ENCODE peak calls at places on chromosomes 1 and 21, in four cellular contexts. X is posterior cingulate gyrus; J is occipital lobe; M is activated naive CD4-positive, alpha-beta T cell treated with Interleukin-2 at 50 U/mL for 16 hours. Q is an unnamed sample.
A peak's percentile ranks its signal among the peaks of the same experiment; 100 is the strongest.

GRCh38 chr1:218755128-218755527 is 410.0 kb downstream of the TGFB2 start:
- DNase-seq in M (no peak), J (no peak), X (no peak), Q (no peak)

GRCh38 chr1:180785306-180785705 is 127.4 kb upstream of the KIAA1614 start:
- DNase-seq in J (no peak), X (no peak), M (no peak), Q (no peak)

GRCh38 chr1:112368198-112368597 is 27.8 kb upstream of the CTTNBP2NL start:
- DNase-seq in M (no peak), X (no peak), J (no peak), Q (no peak)

GRCh38 chr1:198919667-198920398 is 281.0 kb downstream of the PTPRC start:
- DNase-seq in M (no peak), X (no peak), J (no peak), Q (no peak)

GRCh38 chr1:153365696-153366095 is 8.0 kb downstream of the S100A9 start:
- DNase-seq in M (no peak), J (no peak), X (no peak), Q (no peak)

GRCh38 chr1:206823725-206824124 is 41.7 kb upstream of the IL20 start:
- DNase-seq in X (no peak), M (no peak), J (no peak), Q (no peak)

GRCh38 chr1:226631229-226632000 is 82.9 kb downstream of the STUM start:
- DNase-seq in J (no peak), M (peak; percentile 1), X (no peak), Q (no peak)

GRCh38 chr1:181476581-181476980 is 6.7 kb upstream of the CACNA1E start:
- DNase-seq in M (no peak), J (no peak), X (no peak), Q (no peak)

GRCh38 chr1:37763791-37764741 is 854 bp downstream of the EPHA10 start:
- DNase-seq in X (peak; percentile 91), M (peak; percentile 40), J (no peak), Q (no peak)

GRCh38 chr1:183000563-183000962 is 22.7 kb upstream of the LAMC1 start:
- DNase-seq in X (no peak), M (no peak), J (no peak), Q (no peak)

GRCh38 chr1:247266053-247266452 is 10.2 kb downstream of the VN1R5 start:
- DNase-seq in X (no peak), J (no peak), M (no peak), Q (no peak)

GRCh38 chr1:46673749-46674182 is 2.1 kb downstream of the TEX38 start:
- DNase-seq in M (no peak), J (no peak), X (no peak), Q (no peak)

GRCh38 chr1:97739596-97740103 is 181.2 kb downstream of the DPYD start:
- DNase-seq in M (no peak), J (no peak), X (no peak), Q (no peak)

GRCh38 chr1:15290382-15290781 is 43.4 kb downstream of the FHAD1 start:
- DNase-seq in X (no peak), J (no peak), M (peak; percentile 17), Q (no peak)

GRCh38 chr1:235025422-235025984 is 103.1 kb downstream of the TOMM20 start:
- DNase-seq in M (no peak), X (no peak), J (no peak), Q (no peak)

GRCh38 chr1:3746389-3746783 is 5.9 kb upstream of the CCDC27 start:
- DNase-seq in X (no peak), M (no peak), J (no peak), Q (no peak)

GRCh38 chr1:8687053-8687452 is 130.4 kb downstream of the RERE start:
- DNase-seq in J (no peak), X (no peak), M (no peak), Q (no peak)

GRCh38 chr21:15742052-15742451 is 12.3 kb downstream of the USP25 start:
- DNase-seq in M (no peak), J (no peak), X (no peak), Q (no peak)